ENCODE peak calls at places on chromosome 21, in six cellular contexts. One of them, this sample, is unnamed.

GRCh38 chr21:38740131-38740530 is 65.6 kb upstream of the ETS2 start:
- DNase-seq in cardiac fibroblast: no peak
- DNase-seq in activated naive CD4-positive, alpha-beta T cell treated with anti-CD3 and anti-CD28 coated beads, Interleukin-2, amount 50 U/mL, for 16 hours: no peak
- DNase-seq in head of caudate nucleus: no peak
- DNase-seq in cardiac muscle cell: no peak
- DNase-seq in naive B cell: no peak
- DNase-seq in this sample: no peak

GRCh38 chr21:36403713-36404112 is 18.5 kb downstream of the CHAF1B start:
- DNase-seq in cardiac muscle cell: no peak
- DNase-seq in cardiac fibroblast: no peak
- DNase-seq in activated naive CD4-positive, alpha-beta T cell treated with anti-CD3 and anti-CD28 coated beads, Interleukin-2, amount 50 U/mL, for 16 hours: no peak
- DNase-seq in naive B cell: no peak
- DNase-seq in head of caudate nucleus: no peak
- DNase-seq in this sample: no peak

GRCh38 chr21:45460611-45461368 is 55.8 kb downstream of the COL18A1 start:
- DNase-seq in naive B cell: no peak
- DNase-seq in activated naive CD4-positive, alpha-beta T cell treated with anti-CD3 and anti-CD28 coated beads, Interleukin-2, amount 50 U/mL, for 16 hours: no peak
- DNase-seq in cardiac fibroblast: peak; percentile 86
- DNase-seq in cardiac muscle cell: peak; percentile 91
- DNase-seq in head of caudate nucleus: no peak
- DNase-seq in this sample: peak; percentile 31

GRCh38 chr21:33300701-33301631 is 23.8 kb upstream of the IFNAR1 start:
- DNase-seq in activated naive CD4-positive, alpha-beta T cell treated with anti-CD3 and anti-CD28 coated beads, Interleukin-2, amount 50 U/mL, for 16 hours: no peak
- DNase-seq in cardiac muscle cell: peak; percentile 11
- DNase-seq in cardiac fibroblast: peak; percentile 19
- DNase-seq in head of caudate nucleus: no peak
- DNase-seq in naive B cell: peak; percentile 32
- DNase-seq in this sample: no peak

GRCh38 chr21:37088196-37088595 is 15.1 kb downstream of the TTC3 start:
- DNase-seq in head of caudate nucleus: no peak
- DNase-seq in activated naive CD4-positive, alpha-beta T cell treated with anti-CD3 and anti-CD28 coated beads, Interleukin-2, amount 50 U/mL, for 16 hours: no peak
- DNase-seq in cardiac fibroblast: peak; percentile 32
- DNase-seq in naive B cell: no peak
- DNase-seq in cardiac muscle cell: peak; percentile 75
- DNase-seq in this sample: no peak

GRCh38 chr21:24023402-24023801 is 1583.9 kb downstream of the MRPL39 start:
- DNase-seq in cardiac fibroblast: no peak
- DNase-seq in naive B cell: no peak
- DNase-seq in cardiac muscle cell: no peak
- DNase-seq in activated naive CD4-positive, alpha-beta T cell treated with anti-CD3 and anti-CD28 coated beads, Interleukin-2, amount 50 U/mL, for 16 hours: no peak
- DNase-seq in head of caudate nucleus: no peak
- DNase-seq in this sample: no peak

GRCh38 chr21:23384679-23385078 is 2222.6 kb downstream of the MRPL39 start:
- DNase-seq in head of caudate nucleus: no peak
- DNase-seq in naive B cell: no peak
- DNase-seq in activated naive CD4-positive, alpha-beta T cell treated with anti-CD3 and anti-CD28 coated beads, Interleukin-2, amount 50 U/mL, for 16 hours: no peak
- DNase-seq in cardiac fibroblast: no peak
- DNase-seq in cardiac muscle cell: no peak
- DNase-seq in this sample: no peak

GRCh38 chr21:39863111-39863510 is 4.1 kb upstream of the PCP4 start:
- DNase-seq in naive B cell: no peak
- DNase-seq in cardiac muscle cell: no peak
- DNase-seq in cardiac fibroblast: no peak
- DNase-seq in head of caudate nucleus: no peak
- DNase-seq in activated naive CD4-positive, alpha-beta T cell treated with anti-CD3 and anti-CD28 coated beads, Interleukin-2, amount 50 U/mL, for 16 hours: no peak
- DNase-seq in this sample: peak; percentile 62

GRCh38 chr21:45401916-45402900 is 2.8 kb upstream of the COL18A1 start:
- DNase-seq in naive B cell: no peak
- DNase-seq in activated naive CD4-positive, alpha-beta T cell treated with anti-CD3 and anti-CD28 coated beads, Interleukin-2, amount 50 U/mL, for 16 hours: no peak
- DNase-seq in cardiac fibroblast: no peak
- DNase-seq in cardiac muscle cell: peak; percentile 77
- DNase-seq in head of caudate nucleus: no peak
- DNase-seq in this sample: no peak

GRCh38 chr21:33089439-33089838 is 19.5 kb downstream of the OLIG1 start:
- DNase-seq in head of caudate nucleus: no peak
- DNase-seq in cardiac muscle cell: no peak
- DNase-seq in naive B cell: no peak
- DNase-seq in cardiac fibroblast: no peak
- DNase-seq in activated naive CD4-positive, alpha-beta T cell treated with anti-CD3 and anti-CD28 coated beads, Interleukin-2, amount 50 U/mL, for 16 hours: no peak
- DNase-seq in this sample: no peak

GRCh38 chr21:18460979-18461378 is 57.4 kb upstream of the TMPRSS15 start:
- DNase-seq in cardiac muscle cell: no peak
- DNase-seq in head of caudate nucleus: no peak
- DNase-seq in cardiac fibroblast: no peak
- DNase-seq in activated naive CD4-positive, alpha-beta T cell treated with anti-CD3 and anti-CD28 coated beads, Interleukin-2, amount 50 U/mL, for 16 hours: no peak
- DNase-seq in naive B cell: peak; percentile 75
- DNase-seq in this sample: no peak

GRCh38 chr21:26966978-26967913 is at the start of gene ADAMTS5:
- DNase-seq in cardiac fibroblast: peak; percentile 81
- DNase-seq in cardiac muscle cell: peak; percentile 67
- DNase-seq in naive B cell: no peak
- DNase-seq in head of caudate nucleus: peak; percentile 41
- DNase-seq in activated naive CD4-positive, alpha-beta T cell treated with anti-CD3 and anti-CD28 coated beads, Interleukin-2, amount 50 U/mL, for 16 hours: no peak
- DNase-seq in this sample: peak; percentile 59

GRCh38 chr21:23881783-23882182 is 1725.5 kb downstream of the MRPL39 start:
- DNase-seq in activated naive CD4-positive, alpha-beta T cell treated with anti-CD3 and anti-CD28 coated beads, Interleukin-2, amount 50 U/mL, for 16 hours: no peak
- DNase-seq in naive B cell: no peak
- DNase-seq in cardiac fibroblast: no peak
- DNase-seq in head of caudate nucleus: no peak
- DNase-seq in cardiac muscle cell: no peak
- DNase-seq in this sample: no peak

GRCh38 chr21:41681336-41681801 is 85.5 kb downstream of the RIPK4 start:
- DNase-seq in activated naive CD4-positive, alpha-beta T cell treated with anti-CD3 and anti-CD28 coated beads, Interleukin-2, amount 50 U/mL, for 16 hours: no peak
- DNase-seq in cardiac fibroblast: no peak
- DNase-seq in head of caudate nucleus: no peak
- DNase-seq in naive B cell: no peak
- DNase-seq in cardiac muscle cell: no peak
- DNase-seq in this sample: peak; percentile 38

GRCh38 chr21:33951276-33952178 is 35.9 kb upstream of the ATP5PO start:
- DNase-seq in cardiac fibroblast: peak; percentile 64
- DNase-seq in head of caudate nucleus: no peak
- DNase-seq in cardiac muscle cell: peak; percentile 30
- DNase-seq in activated naive CD4-positive, alpha-beta T cell treated with anti-CD3 and anti-CD28 coated beads, Interleukin-2, amount 50 U/mL, for 16 hours: no peak
- DNase-seq in naive B cell: no peak
- DNase-seq in this sample: no peak

GRCh38 chr21:17612023-17612564 is 607 bp downstream of the BTG3 start:
- DNase-seq in naive B cell: no peak
- DNase-seq in head of caudate nucleus: peak; percentile 10
- DNase-seq in cardiac fibroblast: peak; percentile 75
- DNase-seq in cardiac muscle cell: peak; percentile 59
- DNase-seq in activated naive CD4-positive, alpha-beta T cell treated with anti-CD3 and anti-CD28 coated beads, Interleukin-2, amount 50 U/mL, for 16 hours: peak; percentile 44
- DNase-seq in this sample: peak; percentile 83

GRCh38 chr21:36646011-36646410 is 52.9 kb upstream of the SIM2 start:
- DNase-seq in head of caudate nucleus: no peak
- DNase-seq in cardiac fibroblast: no peak
- DNase-seq in cardiac muscle cell: no peak
- DNase-seq in naive B cell: no peak
- DNase-seq in activated naive CD4-positive, alpha-beta T cell treated with anti-CD3 and anti-CD28 coated beads, Interleukin-2, amount 50 U/mL, for 16 hours: no peak
- DNase-seq in this sample: no peak

GRCh38 chr21:33739701-33740100 is 97.4 kb downstream of the ITSN1 start:
- DNase-seq in naive B cell: no peak
- DNase-seq in activated naive CD4-positive, alpha-beta T cell treated with anti-CD3 and anti-CD28 coated beads, Interleukin-2, amount 50 U/mL, for 16 hours: no peak
- DNase-seq in cardiac fibroblast: no peak
- DNase-seq in cardiac muscle cell: no peak
- DNase-seq in head of caudate nucleus: no peak
- DNase-seq in this sample: no peak

GRCh38 chr21:41884501-41885030 is 5.4 kb upstream of the PRDM15 start:
- DNase-seq in cardiac fibroblast: no peak
- DNase-seq in activated naive CD4-positive, alpha-beta T cell treated with anti-CD3 and anti-CD28 coated beads, Interleukin-2, amount 50 U/mL, for 16 hours: no peak
- DNase-seq in cardiac muscle cell: no peak
- DNase-seq in head of caudate nucleus: no peak
- DNase-seq in naive B cell: no peak
- DNase-seq in this sample: no peak

GRCh38 chr21:46144464-46145070 is 10.8 kb downstream of the FTCD start:
- DNase-seq in activated naive CD4-positive, alpha-beta T cell treated with anti-CD3 and anti-CD28 coated beads, Interleukin-2, amount 50 U/mL, for 16 hours: no peak
- DNase-seq in cardiac muscle cell: no peak
- DNase-seq in cardiac fibroblast: no peak
- DNase-seq in naive B cell: no peak
- DNase-seq in head of caudate nucleus: no peak
- DNase-seq in this sample: no peak

GRCh38 chr21:45642122-45642813 is 1.3 kb upstream of the PCBP3 start:
- DNase-seq in activated naive CD4-positive, alpha-beta T cell treated with anti-CD3 and anti-CD28 coated beads, Interleukin-2, amount 50 U/mL, for 16 hours: no peak
- DNase-seq in cardiac muscle cell: peak; percentile 35
- DNase-seq in naive B cell: no peak
- DNase-seq in head of caudate nucleus: no peak
- DNase-seq in cardiac fibroblast: no peak
- DNase-seq in this sample: no peak

GRCh38 chr21:45989355-45990048 is 7.9 kb downstream of the COL6A1 start:
- DNase-seq in naive B cell: no peak
- DNase-seq in activated naive CD4-positive, alpha-beta T cell treated with anti-CD3 and anti-CD28 coated beads, Interleukin-2, amount 50 U/mL, for 16 hours: peak; percentile 9
- DNase-seq in head of caudate nucleus: no peak
- DNase-seq in cardiac muscle cell: no peak
- DNase-seq in cardiac fibroblast: no peak
- DNase-seq in this sample: no peak

GRCh38 chr21:21845901-21846396 is 847.7 kb downstream of the NCAM2 start:
- DNase-seq in cardiac muscle cell: no peak
- DNase-seq in cardiac fibroblast: no peak
- DNase-seq in head of caudate nucleus: no peak
- DNase-seq in activated naive CD4-positive, alpha-beta T cell treated with anti-CD3 and anti-CD28 coated beads, Interleukin-2, amount 50 U/mL, for 16 hours: no peak
- DNase-seq in naive B cell: no peak
- DNase-seq in this sample: no peak

GRCh38 chr21:28944296-28944695 is 48.4 kb downstream of the LTN1 start:
- DNase-seq in cardiac muscle cell: peak; percentile 47
- DNase-seq in activated naive CD4-positive, alpha-beta T cell treated with anti-CD3 and anti-CD28 coated beads, Interleukin-2, amount 50 U/mL, for 16 hours: no peak
- DNase-seq in cardiac fibroblast: peak; percentile 17
- DNase-seq in head of caudate nucleus: no peak
- DNase-seq in naive B cell: no peak
- DNase-seq in this sample: no peak

GRCh38 chr21:15034126-15034848 is 30.5 kb downstream of the NRIP1 start:
- DNase-seq in cardiac muscle cell: peak; percentile 46
- DNase-seq in head of caudate nucleus: no peak
- DNase-seq in naive B cell: no peak
- DNase-seq in activated naive CD4-positive, alpha-beta T cell treated with anti-CD3 and anti-CD28 coated beads, Interleukin-2, amount 50 U/mL, for 16 hours: no peak
- DNase-seq in cardiac fibroblast: peak; percentile 55
- DNase-seq in this sample: no peak

GRCh38 chr21:35953570-35953969 is 106.8 kb downstream of the SETD4 start:
- DNase-seq in cardiac muscle cell: peak; percentile 62
- DNase-seq in cardiac fibroblast: peak; percentile 35
- DNase-seq in activated naive CD4-positive, alpha-beta T cell treated with anti-CD3 and anti-CD28 coated beads, Interleukin-2, amount 50 U/mL, for 16 hours: no peak
- DNase-seq in head of caudate nucleus: no peak
- DNase-seq in naive B cell: no peak
- DNase-seq in this sample: no peak

GRCh38 chr21:38420140-38420539 is 78.1 kb downstream of the ERG start:
- DNase-seq in naive B cell: no peak
- DNase-seq in cardiac fibroblast: no peak
- DNase-seq in head of caudate nucleus: no peak
- DNase-seq in activated naive CD4-positive, alpha-beta T cell treated with anti-CD3 and anti-CD28 coated beads, Interleukin-2, amount 50 U/mL, for 16 hours: no peak
- DNase-seq in cardiac muscle cell: no peak
- DNase-seq in this sample: no peak

This sample was measured in mammary epithelial cell.